ENCODE peak calls at places on chromosomes 11 and 22, in six cellular contexts. J is fibroblast of mammary gland; K is stimulated activated CD8-positive, alpha-beta memory T cell treated with anti-CD3 and anti-CD28 coated beads, Interleukin-7, amount 100 ng/mL, for 1 hour; M is sigmoid colon; X is stimulated activated CD4-positive, alpha-beta T cell treated with anti-CD3 and anti-CD28 coated beads, Interleukin-2, amount 100 ng/mL, for 48 hours; D is activated CD8-positive, alpha-beta memory T cell treated with anti-CD3 and anti-CD28 coated beads for 4 hours. H is an unnamed sample.

GRCh38 chr22:33163815-33164214 is 105.6 kb upstream of the SYN3 start:
- DNase-seq in J (no peak), K (no peak), M (no peak), X (no peak), D (no peak), H (no peak)

GRCh38 chr11:36475192-36475591 is 34.9 kb downstream of the TRAF6 start:
- DNase-seq in J (no peak), K (no peak), M (no peak), X (no peak), D (no peak), H (no peak)

GRCh38 chr11:94766656-94767291 is 1.4 kb upstream of the AMOTL1 start:
- DNase-seq in J (no peak), K (no peak), M (peak), X (no peak), D (no peak), H (no peak)

GRCh38 chr11:33375688-33376311 is 118.6 kb downstream of the HIPK3 start:
- DNase-seq in J (peak), K (no peak), M (no peak), X (no peak), D (no peak), H (no peak)

GRCh38 chr11:126284829-126285228 is 1.9 kb downstream of the TIRAP start:
- DNase-seq in J (peak), K (peak), M (peak), X (peak), D (peak), H (peak)

GRCh38 chr11:30992513-30992849 is 377.1 kb downstream of the DCDC1 start:
- DNase-seq in J (no peak), K (no peak), M (no peak), X (no peak), D (no peak), H (no peak)

GRCh38 chr11:119108151-119108856 is 1.2 kb downstream of the C2CD2L start:
- DNase-seq in J (peak), K (no peak), M (no peak), X (peak), D (no peak), H (no peak)

GRCh38 chr22:50676661-50677492 is 4.3 kb downstream of the SHANK3 start:
- DNase-seq in J (no peak), K (no peak), M (no peak), X (no peak), D (no peak), H (no peak)

GRCh38 chr11:363948-364761 is 5.1 kb upstream of the B4GALNT4 start:
- DNase-seq in J (peak), K (peak), M (peak), X (peak), D (peak), H (peak)

GRCh38 chr11:48141475-48142100 is 75.0 kb upstream of the OR4B1 start:
- DNase-seq in J (peak), K (no peak), M (no peak), X (no peak), D (no peak), H (no peak)

GRCh38 chr11:119504366-119504765 is 81.4 kb upstream of the THY1 start:
- DNase-seq in J (no peak), K (no peak), M (no peak), X (no peak), D (no peak), H (no peak)

GRCh38 chr22:40603088-40603605 is 33.4 kb downstream of the MRTFA start:
- DNase-seq in J (peak), K (no peak), M (no peak), X (no peak), D (no peak), H (no peak)

GRCh38 chr11:43680521-43681505 is at the start of gene HSD17B12:
- DNase-seq in J (peak), K (peak), M (peak), X (peak), D (peak), H (peak)

GRCh38 chr11:75537740-75538139 is 12.0 kb upstream of the GDPD5 start:
- DNase-seq in J (no peak), K (no peak), M (no peak), X (no peak), D (no peak), H (no peak)

GRCh38 chr22:44057411-44057987 is 33.4 kb downstream of the PARVB start:
- DNase-seq in J (peak), K (no peak), M (peak), X (no peak), D (no peak), H (no peak)

GRCh38 chr22:49433717-49434611 is 393.7 kb downstream of the BRD1 start:
- DNase-seq in J (no peak), K (no peak), M (no peak), X (no peak), D (no peak), H (no peak)

GRCh38 chr11:79438631-79439429 is 2.0 kb downstream of the TENM4 start:
- DNase-seq in J (peak), K (no peak), M (peak), X (no peak), D (no peak), H (no peak)

GRCh38 chr22:49567894-49568750 is 259.6 kb downstream of the BRD1 start:
- DNase-seq in J (no peak), K (no peak), M (peak), X (no peak), D (no peak), H (no peak)

GRCh38 chr22:27194096-27194748 is 536.8 kb downstream of the MIAT start:
- DNase-seq in J (no peak), K (no peak), M (no peak), X (no peak), D (no peak), H (no peak)

H was measured in activated CD4-positive, CD25-positive, alpha-beta regulatory T cell.